ENCODE peak calls at places on chromosomes 4 and X, in ten cellular contexts. M is chondrocyte; G is HFF-Myc; B is stimulated activated CD4-positive, alpha-beta T cell treated with anti-CD3 and anti-CD28 coated beads, Interleukin-4, amount 100 ng/mL, for 1 hour; R is GM20000; K is HuH-7.5; V is sciatic nerve; H is astrocyte of the cerebellum; J is DMS 273 treated with DMSO at 0.1 percent for 48 hours; Q is activated CD4-positive, alpha-beta T cell treated with anti-CD3 and anti-CD28 coated beads, Interleukin-2, amount 50 U/mL, for 48 hours. E is an unnamed sample.

GRCh38 chr4:38576767-38577166 is 87.2 kb upstream of the KLF3 start:
- DNase-seq in J (no peak), Q (no peak), K (no peak), V (no peak), G (no peak), H (no peak), M (no peak), B (no peak), R (no peak), E (no peak)

GRCh38 chrX:153411255-153411987 is at the start of gene ZFP92:
- DNase-seq in H (no peak), G (no peak), J (no peak), R (peak; percentile 86), V (no peak), M (peak; percentile 88), K (no peak), Q (peak; percentile 48), B (peak; percentile 42), E (no peak)

GRCh38 chr4:16113741-16114140 is 29.9 kb upstream of the PROM1 start:
- DNase-seq in J (no peak), V (no peak), G (no peak), K (no peak), Q (no peak), M (no peak), H (no peak), B (no peak), R (no peak), E (no peak)

GRCh38 chrX:150844016-150844415 is 54.5 kb downstream of the CD99L2 start:
- DNase-seq in H (no peak), V (no peak), G (no peak), K (no peak), R (no peak), M (no peak), Q (no peak), J (no peak), B (no peak), E (no peak)

GRCh38 chr4:177119021-177119461 is 190.6 kb upstream of the NEIL3 start:
- DNase-seq in B (no peak), M (no peak), V (no peak), J (no peak), G (no peak), K (no peak), Q (no peak), H (peak; percentile 11), R (no peak), E (no peak)

GRCh38 chrX:119880552-119881437 is 9.2 kb downstream of the NDUFA1 start:
- DNase-seq in G (peak; percentile 30), V (peak; percentile 42), Q (peak; percentile 13), M (no peak), K (peak; percentile 42), B (no peak), J (peak; percentile 40), R (peak; percentile 56), H (peak; percentile 18), E (no peak)

GRCh38 chrX:48945517-48946348 is 11.7 kb downstream of the OTUD5 start:
- DNase-seq in Q (no peak), H (no peak), B (peak; percentile 51), R (peak; percentile 48), V (peak; percentile 63), G (no peak), J (peak; percentile 19), M (no peak), K (peak; percentile 55), E (no peak)

GRCh38 chr4:71268156-71268555 is 70.7 kb upstream of the SLC4A4 start:
- DNase-seq in K (no peak), G (no peak), M (no peak), Q (no peak), B (no peak), V (no peak), H (no peak), R (no peak), J (no peak), E (no peak)

GRCh38 chr4:38386011-38386551 is 277.9 kb upstream of the KLF3 start:
- DNase-seq in G (no peak), B (no peak), V (no peak), K (no peak), Q (no peak), H (no peak), R (no peak), M (no peak), J (no peak), E (no peak)

GRCh38 chr4:6546681-6547447 is 28.1 kb upstream of the MAN2B2 start:
- DNase-seq in Q (peak; percentile 39), J (no peak), B (peak; percentile 27), R (peak; percentile 82), M (no peak), G (peak; percentile 29), H (peak; percentile 66), V (no peak), K (peak; percentile 75), E (peak; percentile 20)

GRCh38 chr4:112855058-112855457 is 194.4 kb upstream of the ANK2 start:
- DNase-seq in K (no peak), Q (no peak), G (no peak), R (no peak), V (no peak), J (no peak), H (no peak), B (no peak), M (no peak), E (no peak)

E was measured in HS-27A.